ENCODE peak calls at places on chromosomes 16 and 17, in eight cellular contexts. F is left lung; U is NCI-H510A treated with DMSO at 0.1 percent for 48 hours; I is activated CD4-positive, alpha-beta T cell treated with anti-CD3 and anti-CD28 coated beads, Interleukin-2, amount 50 U/mL, for 1 hour; A is AG08396; O is activated T-helper 9 cell treated with anti-CD3 and anti-CD28 coated beads, Interleukin-2, amount 50 U/mL, for 16 hours; E is GF-D8; W is kidney tubule cell. J is an unnamed sample.

GRCh38 chr16:22659933-22660332 is 149.2 kb downstream of the NPIPB5 start:
- DNase-seq in O (no peak), W (no peak), I (no peak), A (no peak), U (no peak), F (no peak), E (no peak), J (no peak)

GRCh38 chr17:17381438-17382059 is 78.4 kb downstream of the NT5M start:
- DNase-seq in I (no peak), U (no peak), W (no peak), E (no peak), O (no peak), F (no peak), A (no peak), J (no peak)

GRCh38 chr17:8753976-8754440 is 4.3 kb downstream of the SPDYE4 start:
- DNase-seq in W (peak), A (peak), I (no peak), U (no peak), F (no peak), O (no peak), E (no peak), J (no peak)

GRCh38 chr16:64481497-64481896 is 640.4 kb downstream of the CDH11 start:
- DNase-seq in F (no peak), A (no peak), O (no peak), E (no peak), W (no peak), U (no peak), I (no peak), J (no peak)

GRCh38 chr17:3796110-3796821 is 4.7 kb downstream of the ITGAE start:
- DNase-seq in E (no peak), A (no peak), U (no peak), W (no peak), F (no peak), I (peak), O (peak), J (peak)

GRCh38 chr17:74677558-74678466 is 34.9 kb downstream of the CD300LF start:
- DNase-seq in W (no peak), A (peak), F (no peak), U (peak), I (no peak), O (no peak), E (no peak), J (no peak)

GRCh38 chr16:14001521-14001920 is 69.6 kb upstream of the MRTFB start:
- DNase-seq in E (no peak), A (no peak), O (no peak), I (no peak), F (no peak), W (no peak), U (no peak), J (no peak)

GRCh38 chr17:47990962-47991731 is 20.2 kb downstream of the CDK5RAP3 start:
- DNase-seq in W (no peak), O (no peak), E (no peak), A (no peak), U (no peak), F (no peak), I (no peak), J (no peak)

GRCh38 chr16:72371307-72372081 is 199.5 kb upstream of the PMFBP1 start:
- DNase-seq in I (no peak), E (no peak), A (no peak), W (peak), U (peak), F (no peak), O (no peak), J (no peak)

GRCh38 chr17:14308636-14308964 is 7.7 kb downstream of the HS3ST3B1 start:
- DNase-seq in O (no peak), W (no peak), I (no peak), U (no peak), E (no peak), F (no peak), A (no peak), J (no peak)

GRCh38 chr16:81036751-81037350 is 1.2 kb downstream of the ATMIN start:
- DNase-seq in A (no peak), U (no peak), W (peak), O (no peak), E (peak), I (no peak), F (no peak), J (peak)

GRCh38 chr17:32609085-32609484 is 122.3 kb downstream of the CDK5R1 start:
- DNase-seq in W (peak), I (peak), F (no peak), U (no peak), O (peak), E (peak), A (no peak), J (no peak)

GRCh38 chr17:68418876-68419275 is 38.4 kb downstream of the WIPI1 start:
- DNase-seq in I (no peak), A (no peak), E (no peak), F (no peak), W (no peak), U (no peak), O (no peak), J (no peak)